ENCODE peak calls at places on chromosome X, in ten cellular contexts. One of them, this sample, is unnamed.

GRCh38 chrX:121256653-121257052 is 209.2 kb downstream of the GLUD2 start:
- DNase-seq in naive B cell: no peak
- DNase-seq in stimulated activated CD4-positive, alpha-beta T cell treated with anti-CD3 and anti-CD28 coated beads, Interleukin-1b, Interleukin-23, amount 100 ng/mL, for 4 hours: no peak
- DNase-seq in right atrium auricular region: no peak
- DNase-seq in ureter: no peak
- DNase-seq in activated gamma-delta T cell treated with Interleukin-2 at 50 U/mL for 16 hours: no peak
- DNase-seq in NCI-H1092: no peak
- DNase-seq in SK-N-MC: no peak
- DNase-seq in HCEC 1CT: no peak
- DNase-seq in frontal cortex: no peak
- DNase-seq in this sample: no peak

GRCh38 chrX:75155454-75155829 is 641 bp downstream of the ABCB7 start:
- DNase-seq in stimulated activated CD4-positive, alpha-beta T cell treated with anti-CD3 and anti-CD28 coated beads, Interleukin-1b, Interleukin-23, amount 100 ng/mL, for 4 hours: no peak
- DNase-seq in SK-N-MC: no peak
- DNase-seq in ureter: no peak
- DNase-seq in right atrium auricular region: no peak
- DNase-seq in frontal cortex: no peak
- DNase-seq in naive B cell: no peak
- DNase-seq in HCEC 1CT: peak; percentile 9
- DNase-seq in activated gamma-delta T cell treated with Interleukin-2 at 50 U/mL for 16 hours: no peak
- DNase-seq in NCI-H1092: no peak
- DNase-seq in this sample: no peak

GRCh38 chrX:71216446-71216845 is 6.6 kb upstream of the GJB1 start:
- DNase-seq in activated gamma-delta T cell treated with Interleukin-2 at 50 U/mL for 16 hours: no peak
- DNase-seq in SK-N-MC: no peak
- DNase-seq in NCI-H1092: peak; percentile 74
- DNase-seq in frontal cortex: no peak
- DNase-seq in right atrium auricular region: no peak
- DNase-seq in HCEC 1CT: no peak
- DNase-seq in naive B cell: no peak
- DNase-seq in ureter: no peak
- DNase-seq in stimulated activated CD4-positive, alpha-beta T cell treated with anti-CD3 and anti-CD28 coated beads, Interleukin-1b, Interleukin-23, amount 100 ng/mL, for 4 hours: no peak
- DNase-seq in this sample: no peak

GRCh38 chrX:1600406-1601050 is 9.1 kb downstream of the AKAP17A start:
- DNase-seq in naive B cell: no peak
- DNase-seq in ureter: no peak
- DNase-seq in HCEC 1CT: no peak
- DNase-seq in right atrium auricular region: no peak
- DNase-seq in stimulated activated CD4-positive, alpha-beta T cell treated with anti-CD3 and anti-CD28 coated beads, Interleukin-1b, Interleukin-23, amount 100 ng/mL, for 4 hours: no peak
- DNase-seq in frontal cortex: no peak
- DNase-seq in activated gamma-delta T cell treated with Interleukin-2 at 50 U/mL for 16 hours: no peak
- DNase-seq in SK-N-MC: no peak
- DNase-seq in NCI-H1092: no peak
- DNase-seq in this sample: no peak

GRCh38 chrX:32874839-32875238 is 336.5 kb downstream of the DMD start:
- DNase-seq in naive B cell: no peak
- DNase-seq in frontal cortex: no peak
- DNase-seq in HCEC 1CT: no peak
- DNase-seq in NCI-H1092: no peak
- DNase-seq in activated gamma-delta T cell treated with Interleukin-2 at 50 U/mL for 16 hours: no peak
- DNase-seq in stimulated activated CD4-positive, alpha-beta T cell treated with anti-CD3 and anti-CD28 coated beads, Interleukin-1b, Interleukin-23, amount 100 ng/mL, for 4 hours: no peak
- DNase-seq in right atrium auricular region: no peak
- DNase-seq in SK-N-MC: no peak
- DNase-seq in ureter: no peak
- DNase-seq in this sample: no peak

GRCh38 chrX:153411988-153412574 is 809 bp downstream of the ZFP92 start:
- DNase-seq in stimulated activated CD4-positive, alpha-beta T cell treated with anti-CD3 and anti-CD28 coated beads, Interleukin-1b, Interleukin-23, amount 100 ng/mL, for 4 hours: no peak
- DNase-seq in NCI-H1092: no peak
- DNase-seq in right atrium auricular region: no peak
- DNase-seq in naive B cell: no peak
- DNase-seq in frontal cortex: peak; percentile 30
- DNase-seq in ureter: no peak
- DNase-seq in SK-N-MC: no peak
- DNase-seq in HCEC 1CT: no peak
- DNase-seq in activated gamma-delta T cell treated with Interleukin-2 at 50 U/mL for 16 hours: no peak
- DNase-seq in this sample: no peak

GRCh38 chrX:43970528-43970927 is 2.7 kb downstream of the NDP start:
- DNase-seq in NCI-H1092: no peak
- DNase-seq in frontal cortex: no peak
- DNase-seq in activated gamma-delta T cell treated with Interleukin-2 at 50 U/mL for 16 hours: no peak
- DNase-seq in SK-N-MC: no peak
- DNase-seq in naive B cell: no peak
- DNase-seq in ureter: no peak
- DNase-seq in right atrium auricular region: no peak
- DNase-seq in stimulated activated CD4-positive, alpha-beta T cell treated with anti-CD3 and anti-CD28 coated beads, Interleukin-1b, Interleukin-23, amount 100 ng/mL, for 4 hours: no peak
- DNase-seq in HCEC 1CT: peak; percentile 52
- DNase-seq in this sample: no peak

GRCh38 chrX:47706575-47706974 is 47.6 kb upstream of the UXT start:
- DNase-seq in frontal cortex: no peak
- DNase-seq in right atrium auricular region: no peak
- DNase-seq in naive B cell: no peak
- DNase-seq in activated gamma-delta T cell treated with Interleukin-2 at 50 U/mL for 16 hours: no peak
- DNase-seq in SK-N-MC: no peak
- DNase-seq in HCEC 1CT: peak; percentile 18
- DNase-seq in NCI-H1092: no peak
- DNase-seq in stimulated activated CD4-positive, alpha-beta T cell treated with anti-CD3 and anti-CD28 coated beads, Interleukin-1b, Interleukin-23, amount 100 ng/mL, for 4 hours: no peak
- DNase-seq in ureter: no peak
- DNase-seq in this sample: no peak

GRCh38 chrX:40154229-40154852 is 56.6 kb upstream of the BCOR start:
- DNase-seq in right atrium auricular region: no peak
- DNase-seq in stimulated activated CD4-positive, alpha-beta T cell treated with anti-CD3 and anti-CD28 coated beads, Interleukin-1b, Interleukin-23, amount 100 ng/mL, for 4 hours: no peak
- DNase-seq in naive B cell: no peak
- DNase-seq in HCEC 1CT: peak; percentile 53
- DNase-seq in activated gamma-delta T cell treated with Interleukin-2 at 50 U/mL for 16 hours: no peak
- DNase-seq in SK-N-MC: no peak
- DNase-seq in NCI-H1092: peak; percentile 85
- DNase-seq in ureter: no peak
- DNase-seq in frontal cortex: no peak
- DNase-seq in this sample: peak; percentile 23

GRCh38 chrX:137052641-137053235 is 18.9 kb upstream of the GPR101 start:
- DNase-seq in NCI-H1092: peak; percentile 20
- DNase-seq in ureter: no peak
- DNase-seq in right atrium auricular region: no peak
- DNase-seq in naive B cell: no peak
- DNase-seq in activated gamma-delta T cell treated with Interleukin-2 at 50 U/mL for 16 hours: no peak
- DNase-seq in SK-N-MC: no peak
- DNase-seq in HCEC 1CT: no peak
- DNase-seq in stimulated activated CD4-positive, alpha-beta T cell treated with anti-CD3 and anti-CD28 coated beads, Interleukin-1b, Interleukin-23, amount 100 ng/mL, for 4 hours: peak; percentile 30
- DNase-seq in frontal cortex: no peak
- DNase-seq in this sample: no peak

GRCh38 chrX:149871940-149872339 is 9.0 kb upstream of the MAGEA8 start:
- DNase-seq in right atrium auricular region: no peak
- DNase-seq in ureter: no peak
- DNase-seq in naive B cell: no peak
- DNase-seq in activated gamma-delta T cell treated with Interleukin-2 at 50 U/mL for 16 hours: peak; percentile 73
- DNase-seq in NCI-H1092: no peak
- DNase-seq in SK-N-MC: no peak
- DNase-seq in stimulated activated CD4-positive, alpha-beta T cell treated with anti-CD3 and anti-CD28 coated beads, Interleukin-1b, Interleukin-23, amount 100 ng/mL, for 4 hours: peak; percentile 50
- DNase-seq in frontal cortex: no peak
- DNase-seq in HCEC 1CT: no peak
- DNase-seq in this sample: no peak

GRCh38 chrX:133448512-133449076 is 33.3 kb upstream of the GPC4 start:
- DNase-seq in naive B cell: no peak
- DNase-seq in HCEC 1CT: no peak
- DNase-seq in NCI-H1092: no peak
- DNase-seq in frontal cortex: no peak
- DNase-seq in ureter: no peak
- DNase-seq in right atrium auricular region: no peak
- DNase-seq in activated gamma-delta T cell treated with Interleukin-2 at 50 U/mL for 16 hours: no peak
- DNase-seq in SK-N-MC: no peak
- DNase-seq in stimulated activated CD4-positive, alpha-beta T cell treated with anti-CD3 and anti-CD28 coated beads, Interleukin-1b, Interleukin-23, amount 100 ng/mL, for 4 hours: no peak
- DNase-seq in this sample: no peak

GRCh38 chrX:136395271-136395670 is 92.5 kb upstream of the BRS3 start:
- DNase-seq in activated gamma-delta T cell treated with Interleukin-2 at 50 U/mL for 16 hours: no peak
- DNase-seq in ureter: no peak
- DNase-seq in HCEC 1CT: peak; percentile 54
- DNase-seq in naive B cell: no peak
- DNase-seq in stimulated activated CD4-positive, alpha-beta T cell treated with anti-CD3 and anti-CD28 coated beads, Interleukin-1b, Interleukin-23, amount 100 ng/mL, for 4 hours: no peak
- DNase-seq in SK-N-MC: no peak
- DNase-seq in frontal cortex: no peak
- DNase-seq in right atrium auricular region: no peak
- DNase-seq in NCI-H1092: no peak
- DNase-seq in this sample: no peak

GRCh38 chrX:78029663-78030062 is 60.2 kb upstream of the PGAM4 start:
- DNase-seq in frontal cortex: no peak
- DNase-seq in SK-N-MC: peak; percentile 10
- DNase-seq in NCI-H1092: no peak
- DNase-seq in naive B cell: no peak
- DNase-seq in right atrium auricular region: no peak
- DNase-seq in HCEC 1CT: peak; percentile 26
- DNase-seq in stimulated activated CD4-positive, alpha-beta T cell treated with anti-CD3 and anti-CD28 coated beads, Interleukin-1b, Interleukin-23, amount 100 ng/mL, for 4 hours: no peak
- DNase-seq in activated gamma-delta T cell treated with Interleukin-2 at 50 U/mL for 16 hours: no peak
- DNase-seq in ureter: no peak
- DNase-seq in this sample: no peak

GRCh38 chrX:37993857-37994619 is 12.3 kb upstream of the SYTL5 start:
- DNase-seq in ureter: no peak
- DNase-seq in frontal cortex: no peak
- DNase-seq in stimulated activated CD4-positive, alpha-beta T cell treated with anti-CD3 and anti-CD28 coated beads, Interleukin-1b, Interleukin-23, amount 100 ng/mL, for 4 hours: no peak
- DNase-seq in NCI-H1092: peak; percentile 54
- DNase-seq in SK-N-MC: no peak
- DNase-seq in HCEC 1CT: no peak
- DNase-seq in activated gamma-delta T cell treated with Interleukin-2 at 50 U/mL for 16 hours: no peak
- DNase-seq in right atrium auricular region: no peak
- DNase-seq in naive B cell: no peak
- DNase-seq in this sample: peak; percentile 18

GRCh38 chrX:40947276-40947675 is 138.0 kb upstream of the USP9X start:
- DNase-seq in frontal cortex: no peak
- DNase-seq in NCI-H1092: no peak
- DNase-seq in right atrium auricular region: no peak
- DNase-seq in activated gamma-delta T cell treated with Interleukin-2 at 50 U/mL for 16 hours: no peak
- DNase-seq in ureter: no peak
- DNase-seq in stimulated activated CD4-positive, alpha-beta T cell treated with anti-CD3 and anti-CD28 coated beads, Interleukin-1b, Interleukin-23, amount 100 ng/mL, for 4 hours: no peak
- DNase-seq in HCEC 1CT: peak; percentile 59
- DNase-seq in naive B cell: no peak
- DNase-seq in SK-N-MC: no peak
- DNase-seq in this sample: no peak

This sample was measured in GDM1.